ENCODE peak calls at places on chromosomes 12 and 14, in four cellular contexts. One of them, this sample, is unnamed.

GRCh38 chr12:120092531-120093335 is 23.8 kb downstream of the RAB35 start:
- DNase-seq in adrenal gland: no peak
- DNase-seq in lower leg skin: no peak
- DNase-seq in transverse colon: no peak
- DNase-seq in this sample: no peak

GRCh38 chr14:35386673-35387125 is 17.9 kb downstream of the NFKBIA start:
- DNase-seq in transverse colon: no peak
- DNase-seq in adrenal gland: no peak
- DNase-seq in lower leg skin: no peak
- DNase-seq in this sample: no peak

GRCh38 chr12:116159175-116159574 is 118.3 kb downstream of the MED13L start:
- DNase-seq in adrenal gland: no peak
- DNase-seq in transverse colon: no peak
- DNase-seq in lower leg skin: no peak
- DNase-seq in this sample: no peak

GRCh38 chr14:34931206-34931605 is 51.6 kb upstream of the SRP54 start:
- DNase-seq in transverse colon: peak
- DNase-seq in lower leg skin: no peak
- DNase-seq in adrenal gland: no peak
- DNase-seq in this sample: no peak

GRCh38 chr14:106657460-106657859 is 1131.1 kb downstream of the TMEM121 start:
- DNase-seq in lower leg skin: no peak
- DNase-seq in transverse colon: peak
- DNase-seq in adrenal gland: no peak
- DNase-seq in this sample: peak

GRCh38 chr12:28460420-28461130 is 270.3 kb downstream of the CCDC91 start:
- DNase-seq in adrenal gland: no peak
- DNase-seq in lower leg skin: no peak
- DNase-seq in transverse colon: no peak
- DNase-seq in this sample: no peak

GRCh38 chr12:91974541-91974940 is 171.1 kb downstream of the BTG1 start:
- DNase-seq in adrenal gland: no peak
- DNase-seq in lower leg skin: no peak
- DNase-seq in transverse colon: no peak
- DNase-seq in this sample: no peak

GRCh38 chr14:99259327-99259726 is 12.7 kb downstream of the BCL11B start:
- DNase-seq in adrenal gland: no peak
- DNase-seq in transverse colon: no peak
- DNase-seq in lower leg skin: peak
- DNase-seq in this sample: no peak

GRCh38 chr12:102171951-102172350 is 25.7 kb downstream of the PMCH start:
- DNase-seq in adrenal gland: no peak
- DNase-seq in transverse colon: no peak
- DNase-seq in lower leg skin: no peak
- DNase-seq in this sample: no peak

GRCh38 chr12:12008931-12009611 is 61.7 kb upstream of the BCL2L14 start:
- DNase-seq in lower leg skin: peak
- DNase-seq in adrenal gland: no peak
- DNase-seq in transverse colon: no peak
- DNase-seq in this sample: peak

GRCh38 chr14:76472199-76472723 is 96.3 kb downstream of the ESRRB start:
- DNase-seq in transverse colon: no peak
- DNase-seq in adrenal gland: no peak
- DNase-seq in lower leg skin: no peak
- DNase-seq in this sample: no peak

GRCh38 chr14:24072436-24072835 is 1.1 kb downstream of the CPNE6 start:
- DNase-seq in transverse colon: no peak
- DNase-seq in adrenal gland: no peak
- DNase-seq in lower leg skin: no peak
- DNase-seq in this sample: peak

GRCh38 chr12:71063087-71063486 is 94.7 kb downstream of the TSPAN8 start:
- DNase-seq in adrenal gland: no peak
- DNase-seq in lower leg skin: no peak
- DNase-seq in transverse colon: no peak
- DNase-seq in this sample: no peak

GRCh38 chr12:12819221-12819620 is 6.1 kb downstream of the DDX47 start:
- DNase-seq in lower leg skin: no peak
- DNase-seq in adrenal gland: no peak
- DNase-seq in transverse colon: no peak
- DNase-seq in this sample: no peak

GRCh38 chr12:94922561-94922960 is 80.9 kb downstream of the NDUFA12 start:
- DNase-seq in transverse colon: no peak
- DNase-seq in adrenal gland: no peak
- DNase-seq in lower leg skin: peak
- DNase-seq in this sample: no peak

GRCh38 chr14:73245401-73246325 is 8.4 kb downstream of the PAPLN start:
- DNase-seq in transverse colon: peak
- DNase-seq in lower leg skin: peak
- DNase-seq in adrenal gland: peak
- DNase-seq in this sample: peak

GRCh38 chr12:94033767-94034166 is 114.6 kb upstream of the PLXNC1 start:
- DNase-seq in lower leg skin: no peak
- DNase-seq in adrenal gland: no peak
- DNase-seq in transverse colon: no peak
- DNase-seq in this sample: no peak

GRCh38 chr14:29894030-29894429 is 33.6 kb downstream of the PRKD1 start:
- DNase-seq in transverse colon: no peak
- DNase-seq in lower leg skin: no peak
- DNase-seq in adrenal gland: no peak
- DNase-seq in this sample: no peak

GRCh38 chr12:82326905-82327503 is 31.2 kb downstream of the CCDC59 start:
- DNase-seq in transverse colon: no peak
- DNase-seq in lower leg skin: no peak
- DNase-seq in adrenal gland: no peak
- DNase-seq in this sample: no peak

GRCh38 chr12:39816671-39817185 is 197.1 kb upstream of the ABCD2 start:
- DNase-seq in transverse colon: no peak
- DNase-seq in lower leg skin: no peak
- DNase-seq in adrenal gland: no peak
- DNase-seq in this sample: no peak

GRCh38 chr14:50521912-50522341 is 10.4 kb downstream of the MAP4K5 start:
- DNase-seq in adrenal gland: no peak
- DNase-seq in lower leg skin: no peak
- DNase-seq in transverse colon: no peak
- DNase-seq in this sample: no peak

GRCh38 chr12:16307843-16308475 is 30.5 kb upstream of the SLC15A5 start:
- DNase-seq in adrenal gland: no peak
- DNase-seq in lower leg skin: no peak
- DNase-seq in transverse colon: no peak
- DNase-seq in this sample: no peak

GRCh38 chr12:27843714-27844245 is 63.7 kb upstream of the MANSC4 start:
- DNase-seq in lower leg skin: no peak
- DNase-seq in transverse colon: no peak
- DNase-seq in adrenal gland: no peak
- DNase-seq in this sample: no peak

GRCh38 chr14:69716483-69717187 is 50.3 kb upstream of the SRSF5 start:
- DNase-seq in transverse colon: peak
- DNase-seq in adrenal gland: no peak
- DNase-seq in lower leg skin: no peak
- DNase-seq in this sample: no peak

GRCh38 chr14:58918066-58918465 is 270.4 kb upstream of the DAAM1 start:
- DNase-seq in transverse colon: no peak
- DNase-seq in adrenal gland: no peak
- DNase-seq in lower leg skin: no peak
- DNase-seq in this sample: no peak

GRCh38 chr14:87108726-87109125 is 884.3 kb downstream of the GALC start:
- DNase-seq in lower leg skin: no peak
- DNase-seq in transverse colon: no peak
- DNase-seq in adrenal gland: no peak
- DNase-seq in this sample: no peak

GRCh38 chr12:78156751-78157150 is 326.1 kb downstream of the NAV3 start:
- DNase-seq in lower leg skin: no peak
- DNase-seq in transverse colon: no peak
- DNase-seq in adrenal gland: no peak
- DNase-seq in this sample: no peak

GRCh38 chr12:47725893-47726292 is 603 bp upstream of the ENDOU start:
- DNase-seq in transverse colon: no peak
- DNase-seq in lower leg skin: peak
- DNase-seq in adrenal gland: no peak
- DNase-seq in this sample: peak

GRCh38 chr12:34597548-34598351 is 575.5 kb downstream of the ALG10 start:
- DNase-seq in lower leg skin: peak
- DNase-seq in adrenal gland: no peak
- DNase-seq in transverse colon: peak
- DNase-seq in this sample: peak

GRCh38 chr12:24470050-24470449 is 478.9 kb downstream of the BCAT1 start:
- DNase-seq in adrenal gland: no peak
- DNase-seq in transverse colon: no peak
- DNase-seq in lower leg skin: no peak
- DNase-seq in this sample: no peak

GRCh38 chr12:26080911-26081310 is 43.9 kb downstream of the BHLHE41 start:
- DNase-seq in transverse colon: no peak
- DNase-seq in adrenal gland: no peak
- DNase-seq in lower leg skin: no peak
- DNase-seq in this sample: no peak

GRCh38 chr14:37890095-37890494 is 294.7 kb downstream of the TTC6 start:
- DNase-seq in adrenal gland: no peak
- DNase-seq in lower leg skin: no peak
- DNase-seq in transverse colon: no peak
- DNase-seq in this sample: no peak

GRCh38 chr12:19196959-19197630 is 67.6 kb downstream of the PLEKHA5 start:
- DNase-seq in lower leg skin: no peak
- DNase-seq in adrenal gland: no peak
- DNase-seq in transverse colon: no peak
- DNase-seq in this sample: no peak

GRCh38 chr12:76698966-76699365 is 64.9 kb upstream of the ZDHHC17 start:
- DNase-seq in adrenal gland: no peak
- DNase-seq in transverse colon: no peak
- DNase-seq in lower leg skin: no peak
- DNase-seq in this sample: no peak

DNA sequence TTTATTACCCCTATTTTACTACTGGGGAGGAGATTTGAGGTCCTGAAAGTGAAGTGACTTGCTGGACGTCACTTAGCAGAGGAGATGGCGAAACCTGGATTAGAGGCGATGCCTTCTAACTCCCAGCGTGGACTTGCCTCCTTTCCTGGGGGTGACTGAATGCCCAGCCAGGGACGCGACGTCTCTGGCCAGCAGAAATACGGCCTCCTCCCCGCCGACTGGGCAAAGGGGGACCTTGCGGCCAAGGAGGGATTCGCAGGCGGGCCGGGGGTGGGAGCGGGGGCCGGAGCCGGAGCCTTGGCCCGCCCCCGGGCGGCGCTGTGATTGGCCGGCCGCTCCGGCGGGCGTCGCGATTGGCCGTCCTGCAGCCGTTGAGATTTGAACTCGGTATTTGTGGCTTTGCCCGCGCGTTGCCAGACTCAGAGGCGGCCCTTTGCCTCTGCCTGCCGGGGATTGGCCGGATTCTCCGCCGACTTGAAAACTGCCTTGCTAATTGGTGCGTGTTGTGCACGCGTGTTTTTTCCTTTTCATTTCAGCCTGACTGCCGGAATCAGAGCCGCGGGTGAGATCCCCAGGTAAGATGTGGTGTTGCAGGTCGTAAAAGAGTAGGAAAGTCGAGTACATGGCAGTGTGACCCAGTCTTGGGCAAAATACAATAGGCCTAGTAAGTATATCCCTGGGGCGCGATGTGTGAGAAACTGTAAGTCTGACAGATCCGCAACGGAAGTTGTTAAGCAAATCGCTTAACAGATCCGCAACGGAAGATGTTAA is at the start of gene NCAPD2:
- DNase-seq in adrenal gland: peak
- DNase-seq in transverse colon: peak
- DNase-seq in lower leg skin: peak
- DNase-seq in this sample: peak
- TF ChIP-seq POLR2A in adrenal gland: peak
- TF ChIP-seq POLR2A in transverse colon: peak
- TF ChIP-seq POLR2A in lower leg skin: no peak
- TF ChIP-seq POLR2A in this sample: no peak

DNA sequence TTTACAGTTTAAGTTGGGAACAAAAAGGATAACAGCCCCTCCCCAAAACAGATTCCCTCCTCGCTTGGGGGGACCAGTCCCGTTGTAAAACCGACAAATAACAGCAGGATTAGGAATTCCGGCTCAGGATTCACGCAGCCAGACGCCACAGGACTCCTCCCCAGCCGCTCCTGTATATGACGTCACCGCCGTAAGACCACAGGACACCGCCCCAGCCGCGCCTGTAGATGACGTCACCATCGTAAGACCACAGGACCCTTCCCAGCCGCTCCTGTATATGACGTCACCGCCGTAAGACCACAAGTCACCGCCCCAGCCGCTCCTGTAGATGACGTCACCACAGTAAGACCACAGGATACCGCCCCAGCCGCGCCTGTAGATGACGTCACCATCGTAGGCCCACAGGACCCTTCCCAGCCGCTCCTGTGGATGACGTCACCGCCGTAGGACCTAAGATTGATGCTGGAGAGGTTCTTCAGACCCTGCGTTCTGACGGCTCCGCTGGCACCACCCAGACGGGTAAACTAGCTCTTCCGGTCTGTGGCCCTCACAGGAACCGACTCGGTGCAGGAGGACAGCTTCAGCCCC is 44.0 kb upstream of the FBRSL1 start:
- DNase-seq in transverse colon: peak
- DNase-seq in adrenal gland: peak
- DNase-seq in lower leg skin: no peak
- DNase-seq in this sample: peak
- H3K4me3 ChIP-seq in transverse colon: peak
- H3K4me3 ChIP-seq in adrenal gland: no peak
- H3K4me3 ChIP-seq in lower leg skin: no peak
- H3K4me3 ChIP-seq in this sample: peak

GRCh38 chr12:56645717-56646446 is at the start of gene ATP5F1B:
- DNase-seq in adrenal gland: peak
- DNase-seq in transverse colon: peak
- DNase-seq in lower leg skin: peak
- DNase-seq in this sample: peak
- TF ChIP-seq POLR2A in adrenal gland: peak
- TF ChIP-seq POLR2A in transverse colon: peak
- TF ChIP-seq POLR2A in lower leg skin: no peak
- TF ChIP-seq POLR2A in this sample: peak

DNA sequence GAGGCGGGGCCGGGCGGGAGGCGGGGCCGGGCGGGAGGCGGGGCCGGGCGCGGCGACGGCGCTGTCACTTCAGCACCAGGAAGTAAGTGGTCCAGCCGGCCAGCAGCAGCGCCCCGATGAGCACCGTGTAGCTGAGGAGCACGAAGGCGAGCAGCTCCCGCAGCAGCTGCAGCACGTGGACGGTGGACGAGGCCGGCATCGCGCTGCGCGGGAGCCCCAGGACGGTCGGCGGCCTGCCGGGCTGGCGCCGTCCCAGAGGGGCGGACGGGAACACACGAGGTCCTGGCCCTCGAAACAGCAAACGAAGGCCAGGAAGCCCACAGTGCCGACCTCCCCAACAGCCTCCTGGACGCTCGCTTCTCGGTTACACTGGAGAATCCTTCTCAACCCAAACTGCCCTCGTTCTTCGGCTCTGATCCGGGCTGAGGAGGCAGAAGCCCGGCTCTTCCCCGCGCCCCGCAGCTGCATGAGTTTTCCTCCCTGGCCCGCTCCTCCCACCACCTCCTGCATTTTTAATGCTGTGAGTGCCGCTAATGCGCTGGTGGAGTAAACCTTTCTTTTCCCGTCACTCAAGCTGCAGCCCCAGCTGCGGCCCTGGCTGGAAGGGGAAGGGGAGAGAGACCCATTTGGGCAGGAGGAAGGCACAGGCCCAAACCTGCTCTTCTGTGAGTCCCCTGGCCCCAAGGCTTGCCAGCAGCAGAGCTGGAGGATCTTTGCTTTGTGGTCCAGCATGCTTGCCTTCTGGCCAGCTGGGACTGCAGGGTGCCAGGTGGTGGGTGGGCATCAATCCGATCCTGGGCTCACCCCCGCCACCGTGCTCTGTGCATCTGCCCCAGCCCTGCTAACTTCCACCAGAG is 742 bp upstream of the DIABLO start:
- DNase-seq in adrenal gland: peak
- DNase-seq in lower leg skin: no peak
- DNase-seq in transverse colon: no peak
- DNase-seq in this sample: no peak
- H3K4me3 ChIP-seq in adrenal gland: no peak
- H3K4me3 ChIP-seq in lower leg skin: no peak
- H3K4me3 ChIP-seq in transverse colon: peak
- H3K4me3 ChIP-seq in this sample: peak

This sample was measured in Peyer's patch.